ENCODE peak calls at places on chromosomes 7 and 10, in six cellular contexts. X is thoracic aorta; U is DMS53; H is activated naive CD4-positive, alpha-beta T cell; J is fibroblast of the conjunctiva; B is DMS153. M is an unnamed sample.

GRCh38 chr10:12121673-12122072 is 7.8 kb upstream of the SEC61A2 start:
- DNase-seq in X (no peak), U (peak), H (no peak), J (no peak), B (no peak), M (no peak)

GRCh38 chr7:142571581-142571980 is 177.7 kb upstream of the PRSS1 start:
- DNase-seq in X (no peak), U (no peak), H (no peak), J (no peak), B (no peak), M (no peak)

GRCh38 chr7:801940-802364 is 30.3 kb upstream of the SUN1 start:
- DNase-seq in X (no peak), U (peak), H (no peak), J (no peak), B (peak), M (peak)

GRCh38 chr7:93226310-93226709 is at the start of gene HEPACAM2:
- DNase-seq in X (no peak), U (peak), H (no peak), J (no peak), B (peak), M (no peak)

GRCh38 chr10:131946321-131946751 is 35.4 kb downstream of the BNIP3 start:
- DNase-seq in X (no peak), U (no peak), H (no peak), J (peak), B (no peak), M (peak)

GRCh38 chr7:85840532-85840931 is 653.7 kb upstream of the SEMA3D start:
- DNase-seq in X (no peak), U (no peak), H (no peak), J (peak), B (peak), M (no peak)

GRCh38 chr10:35639651-35640311 is 2.3 kb downstream of the FZD8 start:
- DNase-seq in X (no peak), U (no peak), H (no peak), J (no peak), B (no peak), M (peak)

GRCh38 chr7:65254061-65254460 is 119.6 kb upstream of the ZNF92 start:
- DNase-seq in X (no peak), U (no peak), H (no peak), J (no peak), B (no peak), M (no peak)

GRCh38 chr7:131224996-131225395 is 102.7 kb upstream of the MKLN1 start:
- DNase-seq in X (no peak), U (no peak), H (no peak), J (no peak), B (no peak), M (no peak)

GRCh38 chr7:98073047-98073446 is 33.6 kb upstream of the LMTK2 start:
- DNase-seq in X (no peak), U (no peak), H (no peak), J (no peak), B (no peak), M (no peak)